ENCODE peak calls at places on chromosomes 16 and 17, in five cellular contexts. Q is nephron progenitor cell; K is ovary; V is AG08395; B is effector memory CD8-positive, alpha-beta T cell. P is an unnamed sample.

GRCh38 chr17:53707546-53707945 is 115.2 kb upstream of the KIF2B start:
- DNase-seq in Q (no peak), K (no peak), V (no peak), B (no peak), P (no peak)

GRCh38 chr16:87319997-87320491 is 2.9 kb upstream of the C16orf95 start:
- DNase-seq in Q (no peak), K (no peak), V (no peak), B (no peak), P (no peak)

GRCh38 chr17:61738249-61738648 is 125.1 kb downstream of the BRIP1 start:
- DNase-seq in Q (no peak), K (no peak), V (no peak), B (no peak), P (no peak)

GRCh38 chr17:73430848-73431247 is 119.0 kb upstream of the CDC42EP4 start:
- DNase-seq in Q (no peak), K (no peak), V (no peak), B (no peak), P (peak)

GRCh38 chr17:69060835-69061234 is at the start of gene ABCA9:
- DNase-seq in Q (no peak), K (no peak), V (peak), B (no peak), P (no peak)

GRCh38 chr17:76202516-76202915 is 37.8 kb downstream of the RNF157 start:
- DNase-seq in Q (no peak), K (no peak), V (peak), B (no peak), P (no peak)

GRCh38 chr17:60535382-60536279 is 9.6 kb upstream of the APPBP2 start:
- DNase-seq in Q (no peak), K (no peak), V (peak), B (no peak), P (no peak)

GRCh38 chr17:71959129-71959528 is 161.7 kb upstream of the SOX9 start:
- DNase-seq in Q (no peak), K (no peak), V (peak), B (no peak), P (no peak)

GRCh38 chr17:78965369-78965982 is 14.2 kb downstream of the LGALS3BP start:
- DNase-seq in Q (no peak), K (peak), V (no peak), B (no peak), P (no peak)

GRCh38 chr16:29816694-29817441 is 916 bp downstream of the PAGR1 start:
- DNase-seq in Q (peak), K (peak), V (peak), B (no peak), P (peak)